ENCODE peak calls at places on chromosome 12, in nine cellular contexts. M is pancreas, T is astrocyte of the spinal cord, L is iPS DF 6.9, D is epithelial cell of esophagus, F is HCT116, K is transverse colon, E is IMR-90, B is AG10803. I is an unnamed sample.
A peak's percentile ranks its signal among the peaks of the same experiment; 100 is the strongest.

GRCh38 chr12:79001404-79001803 is 136.8 kb downstream of the SYT1 start:
- DNase-seq in E (no peak), D (no peak), M (no peak), F (no peak), T (no peak), B (no peak), K (no peak), L (no peak), I (no peak)

GRCh38 chr12:31215521-31216232 is 110.3 kb downstream of the SINHCAF start:
- DNase-seq in D (peak; percentile 83), E (no peak), K (no peak), T (no peak), L (no peak), B (no peak), M (no peak), F (no peak), I (no peak)

GRCh38 chr12:468671-469389 is 9.1 kb downstream of the B4GALNT3 start:
- DNase-seq in F (no peak), M (no peak), L (no peak), D (peak; percentile 63), K (no peak), T (no peak), E (peak; percentile 26), B (no peak), I (no peak)

GRCh38 chr12:94267907-94268575 is 119.7 kb downstream of the PLXNC1 start:
- DNase-seq in B (peak; percentile 40), M (no peak), D (no peak), K (no peak), T (no peak), F (no peak), L (no peak), E (no peak), I (no peak)

GRCh38 chr12:63944586-63945228 is 100.2 kb downstream of the SRGAP1 start:
- DNase-seq in B (no peak), F (no peak), D (no peak), T (no peak), E (no peak), L (no peak), K (no peak), M (no peak), I (no peak)

GRCh38 chr12:31599053-31599452 is 8.1 kb upstream of the DENND5B start:
- DNase-seq in L (no peak), F (no peak), K (no peak), B (no peak), M (no peak), E (no peak), T (no peak), D (no peak), I (no peak)

GRCh38 chr12:1093166-1093751 is 102.2 kb downstream of the ERC1 start:
- DNase-seq in D (peak; percentile 64), B (peak; percentile 62), T (peak; percentile 69), F (peak; percentile 53), M (no peak), K (no peak), L (peak; percentile 37), E (peak; percentile 67), I (no peak)

GRCh38 chr12:81208193-81208946 is 130.5 kb downstream of the ACSS3 start:
- DNase-seq in B (no peak), E (no peak), D (no peak), T (peak; percentile 44), L (no peak), M (no peak), K (peak; percentile 39), F (no peak), I (no peak)

GRCh38 chr12:27898022-27898421 is 74.5 kb downstream of the PTHLH start:
- DNase-seq in M (no peak), T (no peak), D (no peak), E (no peak), F (no peak), L (no peak), K (no peak), B (no peak), I (no peak)

GRCh38 chr12:127501916-127502315 is 765.1 kb upstream of the TMEM132C start:
- DNase-seq in D (no peak), K (no peak), B (no peak), L (no peak), M (no peak), T (no peak), F (no peak), E (no peak), I (no peak)

GRCh38 chr12:83823386-83824045 is 1089.1 kb downstream of the SLC6A15 start:
- DNase-seq in T (peak; percentile 10), M (no peak), K (peak; percentile 21), E (no peak), D (peak; percentile 75), F (peak; percentile 44), B (no peak), L (peak; percentile 66), I (peak; percentile 20)

GRCh38 chr12:14774944-14775651 is 28.2 kb downstream of the WBP11 start:
- DNase-seq in L (no peak), F (no peak), K (peak; percentile 59), D (peak; percentile 73), E (peak; percentile 65), B (peak; percentile 78), M (peak; percentile 81), T (peak; percentile 59), I (no peak)

GRCh38 chr12:40499856-40500255 is 192.4 kb upstream of the CNTN1 start:
- DNase-seq in L (no peak), F (no peak), B (no peak), T (no peak), E (no peak), K (no peak), D (no peak), M (no peak), I (no peak)

GRCh38 chr12:10501031-10501430 is 4.7 kb upstream of the EIF2S3B start:
- DNase-seq in D (peak; percentile 34), T (peak; percentile 39), M (no peak), K (no peak), L (no peak), F (peak; percentile 2), B (peak; percentile 21), E (no peak), I (no peak)

GRCh38 chr12:93894391-93895095 is 217.4 kb downstream of the CRADD start:
- DNase-seq in B (peak; percentile 86), T (peak; percentile 83), M (peak; percentile 52), D (peak; percentile 35), K (peak; percentile 44), E (peak; percentile 52), F (no peak), L (no peak), I (no peak)

GRCh38 chr12:75974323-75975273 is 57.0 kb downstream of the PHLDA1 start:
- DNase-seq in T (no peak), D (no peak), K (no peak), B (no peak), E (no peak), L (no peak), M (no peak), F (no peak), I (no peak)

GRCh38 chr12:92938018-92938417 is 8.9 kb upstream of the EEA1 start:
- DNase-seq in L (no peak), M (no peak), F (no peak), E (no peak), B (no peak), K (no peak), D (peak; percentile 70), T (no peak), I (no peak)

GRCh38 chr12:19035552-19035951 is 94.0 kb upstream of the PLEKHA5 start:
- DNase-seq in D (no peak), L (no peak), B (peak; percentile 84), T (no peak), F (no peak), E (peak; percentile 61), K (no peak), M (no peak), I (no peak)

GRCh38 chr12:62003217-62003616 is 257.0 kb upstream of the USP15 start:
- DNase-seq in K (no peak), D (no peak), E (no peak), M (no peak), F (no peak), L (no peak), B (no peak), T (no peak), I (no peak)
- H3K4me3 ChIP-seq in K (no peak overlapping the region), D (no peak overlapping the region), E (no peak overlapping the region), M (no peak overlapping the region), F (no peak overlapping the region), L (no peak overlapping the region), B (no peak overlapping the region), T (no peak overlapping the region), I (no peak overlapping the region)

GRCh38 chr12:43754015-43754414 is 4.6 kb downstream of the PUS7L start:
- DNase-seq in K (no peak), T (no peak), F (no peak), L (no peak), M (no peak), D (no peak), E (no peak), B (no peak), I (no peak)
- H3K4me3 ChIP-seq in K (no peak overlapping the region), T (no peak overlapping the region), F (no peak overlapping the region), L (no peak overlapping the region), M (no peak overlapping the region), D (no peak overlapping the region), E (no peak overlapping the region), B (no peak overlapping the region), I (peak overlapping the region; percentile 12)

GRCh38 chr12:102993537-102993936 is 36.1 kb downstream of the ASCL1 start:
- DNase-seq in B (no peak), L (no peak), D (no peak), F (no peak), T (no peak), K (no peak), M (no peak), E (no peak), I (no peak)
- H3K4me3 ChIP-seq in B (no peak overlapping the region), L (no peak overlapping the region), D (no peak overlapping the region), F (no peak overlapping the region), T (no peak overlapping the region), K (no peak overlapping the region), M (no peak overlapping the region), E (no peak overlapping the region), I (no peak overlapping the region)

DNA sequence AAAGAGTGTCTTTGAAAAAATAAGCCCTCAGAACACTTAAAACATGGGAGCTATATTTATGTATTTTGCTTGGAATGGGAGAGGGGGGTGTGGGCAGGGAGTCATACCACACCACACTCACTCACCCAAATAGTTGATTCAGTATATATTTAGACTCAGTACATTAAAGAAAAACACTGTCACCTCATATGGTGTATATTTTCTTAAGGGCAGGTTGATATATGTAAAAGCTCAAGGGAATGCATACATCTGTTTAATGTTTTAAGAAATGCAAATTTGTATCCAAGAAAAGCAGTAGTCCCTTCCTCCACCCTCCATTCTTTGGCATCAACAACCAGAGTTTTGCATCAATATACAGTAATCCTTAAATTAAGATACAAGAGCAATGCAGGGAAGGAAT is 1.4 kb downstream of the NFYB start:
- DNase-seq in E (peak; percentile 67), K (no peak), F (no peak), M (no peak), T (peak; percentile 32), D (no peak), B (no peak), L (no peak), I (no peak)
- H3K4me3 ChIP-seq in E (peak overlapping the region; percentile 76), K (peak overlapping the region; percentile 68), F (peak overlapping the region; percentile 89), M (peak overlapping the region; percentile 74), T (peak overlapping the region; percentile 59), D (peak overlapping the region; percentile 73), B (peak overlapping the region; percentile 79), L (peak overlapping the region; percentile 78), I (peak overlapping the region; percentile 69)

I was measured in K562.